ENCODE peak calls at places on chromosomes 3 and 15, in six cellular contexts. K, F, A, W, Z and E are unnamed samples.

GRCh38 chr3:57464801-57465200 is 79.3 kb downstream of the DNAH12 start:
- DNase-seq in W (no peak), F (no peak), K (no peak), A (peak), Z (no peak), E (no peak)

GRCh38 chr3:13866406-13866965 is 13.4 kb downstream of the WNT7A start:
- DNase-seq in A (no peak), Z (no peak), W (no peak), F (no peak), K (no peak), E (peak)

GRCh38 chr15:98865397-98866339 is 141.9 kb downstream of the PGPEP1L start:
- DNase-seq in K (peak), W (peak), Z (peak), F (peak), A (peak), E (peak)

GRCh38 chr15:23385886-23386430 is 31.4 kb downstream of the GOLGA8S start:
- DNase-seq in W (no peak), A (no peak), K (no peak), Z (no peak), F (no peak), E (no peak)

GRCh38 chr3:45590822-45591546 is 3.6 kb upstream of the LIMD1 start:
- DNase-seq in Z (no peak), F (no peak), A (no peak), K (no peak), W (no peak), E (no peak)

GRCh38 chr15:39323706-39324105 is 257.2 kb upstream of the THBS1 start:
- DNase-seq in Z (no peak), A (no peak), K (no peak), F (no peak), W (no peak), E (no peak)

GRCh38 chr3:128041378-128041777 is 10.9 kb upstream of the SEC61A1 start:
- DNase-seq in K (no peak), A (no peak), W (no peak), Z (no peak), F (no peak), E (no peak)

GRCh38 chr15:74885461-74885860 is 4.4 kb upstream of the MPI start:
- DNase-seq in W (no peak), F (no peak), K (peak), A (no peak), Z (no peak), E (no peak)

GRCh38 chr3:110929811-110930210 is 141.8 kb upstream of the NECTIN3 start:
- DNase-seq in K (no peak), Z (no peak), A (no peak), W (no peak), F (no peak), E (no peak)

GRCh38 chr3:11349466-11349865 is 77.3 kb downstream of the ATG7 start:
- DNase-seq in Z (no peak), K (no peak), F (no peak), W (no peak), A (no peak), E (no peak)

GRCh38 chr15:63145426-63145825 is 11.9 kb downstream of the RPS27L start:
- DNase-seq in F (no peak), A (no peak), W (no peak), K (no peak), Z (no peak), E (no peak)

GRCh38 chr3:134311265-134311664 is 60.6 kb upstream of the RYK start:
- DNase-seq in W (no peak), Z (no peak), A (no peak), F (no peak), K (no peak), E (no peak)

GRCh38 chr15:99476413-99477222 is 89.2 kb upstream of the MEF2A start:
- DNase-seq in F (no peak), Z (peak), W (peak), K (peak), A (no peak), E (peak)

GRCh38 chr3:128322030-128323022 is 144.4 kb downstream of the DNAJB8 start:
- DNase-seq in A (no peak), Z (peak), W (peak), F (peak), K (peak), E (peak)

GRCh38 chr3:169007145-169007544 is 656.4 kb downstream of the MECOM start:
- DNase-seq in A (no peak), Z (no peak), W (no peak), F (no peak), K (no peak), E (no peak)

GRCh38 chr3:150333482-150333881 is 74.6 kb upstream of the TSC22D2 start:
- DNase-seq in K (no peak), Z (no peak), F (no peak), A (no peak), W (no peak), E (no peak)

GRCh38 chr15:48677821-48678220 is 32.3 kb upstream of the FBN1 start:
- DNase-seq in W (no peak), A (no peak), K (no peak), F (no peak), Z (no peak), E (no peak)

GRCh38 chr15:60228096-60228495 is 169.7 kb downstream of the ANXA2 start:
- DNase-seq in Z (no peak), W (no peak), K (no peak), A (no peak), F (no peak), E (no peak)

GRCh38 chr3:120625199-120625598 is 29.1 kb downstream of the NDUFB4 start:
- DNase-seq in A (no peak), Z (no peak), K (no peak), F (peak), W (peak), E (no peak)

GRCh38 chr3:184261270-184262165 is at the start of gene CAMK2N2:
- DNase-seq in K (peak), A (no peak), Z (peak), W (peak), F (peak), E (peak)

GRCh38 chr15:25186906-25187645 is 232.3 kb downstream of the SNRPN start:
- DNase-seq in W (no peak), K (peak), A (no peak), Z (no peak), F (no peak), E (no peak)

DNA sequence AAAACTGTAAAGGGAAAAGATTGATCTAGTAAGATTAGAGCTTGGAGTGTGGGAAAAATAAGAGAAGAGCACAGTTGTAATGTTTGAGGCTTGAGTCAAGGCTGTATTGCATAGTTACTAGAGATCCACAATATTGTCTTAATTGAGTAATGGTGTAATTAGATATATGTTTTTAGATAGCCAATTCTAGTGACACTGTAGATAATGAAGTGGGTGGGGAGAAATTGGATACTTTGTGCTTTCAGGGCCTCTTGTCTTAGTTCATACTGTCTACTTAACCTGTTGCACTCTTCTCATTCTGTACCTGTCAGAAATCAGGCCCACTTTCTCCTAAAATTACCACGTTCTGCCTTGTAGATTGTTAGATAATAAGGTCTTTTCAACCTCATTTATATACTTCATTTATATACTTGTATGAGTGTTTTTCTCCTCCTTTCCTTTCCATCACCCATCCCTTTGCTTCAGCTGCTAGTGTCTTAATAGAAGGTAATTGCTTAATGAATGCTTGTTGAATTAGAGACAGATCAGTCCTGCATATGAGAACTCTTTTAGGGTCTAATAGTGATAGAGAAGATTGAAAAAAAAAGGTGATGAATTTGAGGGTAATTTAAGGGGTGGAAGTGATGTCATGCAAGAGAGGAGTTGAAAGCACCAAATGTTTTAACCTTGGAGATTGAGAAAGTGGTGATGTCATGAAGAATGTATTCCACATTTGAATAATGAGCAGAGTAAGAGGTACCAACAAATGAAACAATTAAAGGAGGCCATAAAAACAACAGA is 32.0 kb downstream of the PIK3CA start:
- DNase-seq in Z (no peak), K (no peak), W (no peak), A (no peak), F (no peak), E (no peak)
- TF ChIP-seq POLR2A in Z (no peak), K (no peak), W (no peak), A (no peak), F (no peak), E (no peak)

GRCh38 chr15:52101542-52102340 is 10.8 kb downstream of the BCL2L10 start:
- DNase-seq in A (no peak), K (no peak), W (no peak), Z (no peak), F (no peak), E (no peak)

GRCh38 chr15:52102468-52102867 is 10.1 kb downstream of the BCL2L10 start:
- DNase-seq in A (no peak), Z (no peak), W (no peak), K (no peak), F (no peak), E (no peak)

GRCh38 chr15:52104532-52105004 is 8.0 kb downstream of the BCL2L10 start:
- DNase-seq in K (no peak), A (no peak), W (no peak), F (no peak), Z (no peak), E (no peak)

GRCh38 chr15:52105856-52106255 is 6.7 kb downstream of the BCL2L10 start:
- DNase-seq in W (no peak), F (no peak), A (no peak), K (no peak), Z (no peak), E (no peak)

DNA sequence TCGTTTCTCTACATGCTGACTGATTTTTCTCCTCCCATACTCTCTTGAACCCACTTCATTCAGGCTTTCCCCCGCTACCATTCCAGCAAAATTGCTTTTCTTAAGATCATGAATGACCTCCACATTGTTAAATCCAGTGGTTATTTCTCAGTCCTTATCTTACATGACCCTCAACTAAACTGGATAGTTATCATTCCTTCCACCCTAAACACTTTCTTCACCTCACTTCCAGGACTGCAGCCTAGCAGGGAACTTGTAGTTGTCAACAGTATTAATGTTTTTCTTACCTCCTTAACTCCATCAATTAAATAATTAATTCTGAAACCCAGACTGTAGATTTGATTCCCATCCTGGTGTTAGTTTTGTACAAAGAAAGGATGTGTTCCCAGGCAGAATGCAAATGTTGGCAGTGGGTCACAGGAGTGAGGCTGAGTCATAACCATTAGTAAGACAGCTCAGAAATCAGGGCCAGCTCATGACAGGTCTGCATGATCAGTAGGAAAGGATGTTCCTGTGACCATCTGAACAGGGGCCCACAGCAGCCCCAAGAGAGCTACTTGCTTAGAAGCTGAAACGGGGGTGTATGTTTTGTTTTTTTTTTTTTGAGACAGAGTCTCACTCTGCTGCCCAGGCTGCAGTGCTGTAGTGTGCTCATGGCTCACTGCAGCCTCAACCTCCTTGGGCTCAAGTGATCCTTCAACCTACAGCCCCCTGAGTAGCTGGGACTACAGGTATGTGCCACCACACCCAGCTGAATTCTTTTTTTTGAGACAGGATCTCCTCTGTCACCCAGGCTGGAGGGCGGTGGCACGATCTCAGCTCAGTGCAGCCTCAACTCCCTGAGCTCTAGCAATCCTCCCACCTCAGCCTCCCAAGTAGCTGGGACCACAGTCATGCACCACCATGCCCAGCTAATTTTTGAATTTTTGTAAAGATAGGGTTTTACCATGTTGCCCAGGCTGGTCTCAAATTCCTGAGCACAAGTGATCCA is 9.1 kb downstream of the BCL2L10 start:
- DNase-seq in W (peak), A (peak), Z (no peak), K (no peak), F (no peak), E (peak)
- TF ChIP-seq POLR2A in W (no peak), A (no peak), Z (no peak), K (no peak), F (no peak), E (no peak)

GRCh38 chr3:40476478-40477470 is at the start of gene ZNF619:
- DNase-seq in K (peak), Z (peak), A (peak), W (peak), F (peak), E (peak)
- TF ChIP-seq POLR2A in K (peak), Z (peak), A (peak), W (no peak), F (peak), E (peak)

GRCh38 chr3:22585504-22585903 is 617.6 kb upstream of the UBE2E2 start:
- DNase-seq in Z (no peak), W (no peak), A (no peak), F (no peak), K (no peak), E (no peak)
- TF ChIP-seq POLR2A in Z (no peak), W (no peak), A (no peak), F (no peak), K (no peak), E (no peak)

GRCh38 chr3:197484204-197484901 is 71.4 kb downstream of the BDH1 start:
- DNase-seq in A (no peak), K (no peak), Z (no peak), W (no peak), F (no peak), E (no peak)
- TF ChIP-seq POLR2A in A (peak), K (no peak), Z (no peak), W (no peak), F (no peak), E (no peak)

GRCh38 chr3:98580774-98581365 is 12.5 kb downstream of the CPOX start:
- DNase-seq in A (no peak), K (no peak), F (no peak), W (no peak), Z (no peak), E (no peak)

GRCh38 chr3:98581474-98581873 is 11.9 kb downstream of the CPOX start:
- DNase-seq in A (no peak), Z (no peak), K (no peak), F (no peak), W (no peak), E (no peak)

GRCh38 chr3:98573231-98573728 is 20.1 kb downstream of the CPOX start:
- DNase-seq in F (no peak), K (no peak), A (no peak), Z (no peak), W (no peak), E (no peak)

GRCh38 chr3:98574157-98574556 is 19.3 kb downstream of the CPOX start:
- DNase-seq in A (no peak), W (no peak), K (no peak), F (no peak), Z (no peak), E (no peak)

GRCh38 chr3:98577178-98577895 is 16.1 kb downstream of the CPOX start:
- DNase-seq in Z (no peak), F (no peak), A (no peak), W (no peak), K (no peak), E (no peak)
- TF ChIP-seq POLR2A in Z (no peak), F (no peak), A (no peak), W (no peak), K (no peak), E (no peak)

DNA sequence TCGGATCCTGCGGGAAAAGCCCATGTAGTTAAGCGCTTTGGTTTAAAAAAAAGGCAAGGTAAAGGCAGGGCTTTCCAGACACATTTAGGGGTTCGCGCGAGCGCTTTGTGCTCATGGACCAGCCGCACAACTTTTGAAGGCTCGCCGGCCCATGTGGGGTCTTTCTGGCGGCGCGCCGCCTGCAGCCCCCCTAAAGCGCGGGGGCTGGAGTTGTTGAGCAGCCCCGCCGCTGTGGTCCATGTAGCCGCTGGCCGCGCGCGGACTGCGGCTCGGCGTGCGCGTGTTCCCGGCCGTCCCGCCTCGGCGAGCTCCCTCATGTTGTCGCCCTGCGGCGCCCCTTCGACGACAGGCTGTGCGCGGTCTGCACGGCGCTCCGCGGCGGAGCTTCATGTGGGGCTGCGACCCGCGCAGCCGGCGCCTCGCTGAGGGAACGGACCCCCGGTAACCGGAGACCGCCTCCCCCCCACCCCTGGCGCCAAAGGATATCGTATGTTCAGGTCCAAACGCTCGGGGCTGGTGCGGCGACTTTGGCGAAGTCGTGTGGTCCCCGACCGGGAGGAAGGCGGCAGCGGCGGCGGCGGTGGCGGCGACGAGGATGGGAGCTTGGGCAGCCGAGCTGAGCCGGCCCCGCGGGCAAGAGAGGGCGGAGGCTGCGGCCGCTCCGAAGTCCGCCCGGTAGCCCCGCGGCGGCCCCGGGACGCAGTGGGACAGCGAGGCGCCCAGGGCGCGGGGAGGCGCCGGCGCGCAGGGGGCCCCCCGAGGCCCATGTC is 919 bp downstream of the SMAD6 start:
- DNase-seq in W (peak), A (no peak), F (no peak), Z (no peak), K (peak), E (peak)
- TF ChIP-seq POLR2A in W (no peak), A (no peak), F (no peak), Z (no peak), K (no peak), E (no peak)

GRCh38 chr15:78873796-78874761 is 1.4 kb downstream of the MORF4L1 start:
- DNase-seq in Z (no peak), W (no peak), A (no peak), F (no peak), K (peak), E (peak)

GRCh38 chr15:78868366-78868765 is 4.3 kb upstream of the MORF4L1 start:
- DNase-seq in A (no peak), F (no peak), W (no peak), K (no peak), Z (no peak), E (no peak)

GRCh38 chr15:78872155-78872971 is at the start of gene MORF4L1:
- DNase-seq in Z (peak), W (peak), F (peak), A (peak), K (peak), E (peak)

GRCh38 chr15:78875107-78875914 is 2.6 kb downstream of the MORF4L1 start:
- DNase-seq in F (no peak), A (no peak), K (no peak), Z (no peak), W (no peak), E (no peak)

GRCh38 chr15:78872972-78873795 is 494 bp downstream of the MORF4L1 start:
- DNase-seq in W (peak), K (peak), F (peak), A (peak), Z (peak), E (peak)
- TF ChIP-seq POLR2A in W (peak), K (peak), F (peak), A (no peak), Z (peak), E (peak)